ENCODE peak calls at places on chromosomes 1 and 21, in nine cellular contexts. P is fibroblast of mammary gland; Q is sciatic nerve; L is activated CD4-positive, alpha-beta T cell treated with anti-CD3 and anti-CD28 coated beads for 4 hours; J is substantia nigra; Z is kidney tubule cell; K is fibroblast of villous mesenchyme; G is dorsolateral prefrontal cortex; R is T follicular helper cell. D is an unnamed sample.

GRCh38 chr1:161187311-161187710 is 10.0 kb upstream of the B4GALT3 start:
- DNase-seq in P (peak), Q (no peak), L (no peak), J (peak), Z (no peak), K (no peak), G (no peak), R (no peak), D (no peak)

GRCh38 chr1:5640845-5641244 is 351.4 kb downstream of the NPHP4 start:
- DNase-seq in P (no peak), Q (peak), L (no peak), J (no peak), Z (no peak), K (no peak), G (no peak), R (no peak), D (no peak)

GRCh38 chr1:182259229-182259872 is 132.2 kb downstream of the GLUL start:
- DNase-seq in P (peak), Q (peak), L (peak), J (no peak), Z (peak), K (peak), G (no peak), R (peak), D (peak)

GRCh38 chr1:67830226-67830625 is 3.0 kb downstream of the GNG12 start:
- DNase-seq in P (peak), Q (no peak), L (no peak), J (no peak), Z (peak), K (no peak), G (no peak), R (no peak), D (no peak)

GRCh38 chr21:43766734-43767497 is 9.2 kb downstream of the CSTB start:
- DNase-seq in P (no peak), Q (no peak), L (no peak), J (no peak), Z (no peak), K (peak), G (no peak), R (no peak), D (no peak)

GRCh38 chr1:81679972-81680371 is 120.8 kb upstream of the ADGRL2 start:
- DNase-seq in P (peak), Q (no peak), L (no peak), J (no peak), Z (no peak), K (peak), G (no peak), R (no peak), D (no peak)

GRCh38 chr1:154405762-154406571 is 824 bp downstream of the IL6R start:
- DNase-seq in P (peak), Q (peak), L (peak), J (peak), Z (peak), K (peak), G (peak), R (peak), D (peak)

GRCh38 chr1:4106731-4107130 is 206.7 kb upstream of the C1orf174 start:
- DNase-seq in P (no peak), Q (no peak), L (no peak), J (no peak), Z (no peak), K (no peak), G (no peak), R (no peak), D (no peak)

GRCh38 chr1:151368745-151369610 is 3.5 kb downstream of the SELENBP1 start:
- DNase-seq in P (no peak), Q (no peak), L (no peak), J (no peak), Z (no peak), K (no peak), G (no peak), R (no peak), D (no peak)

GRCh38 chr1:9990944-9991343 is 6.1 kb upstream of the RBP7 start:
- DNase-seq in P (no peak), Q (no peak), L (no peak), J (no peak), Z (no peak), K (no peak), G (no peak), R (no peak), D (no peak)

GRCh38 chr1:116777831-116778830 is 23.9 kb downstream of the CD2 start:
- DNase-seq in P (peak), Q (no peak), L (peak), J (no peak), Z (no peak), K (peak), G (no peak), R (no peak), D (no peak)

GRCh38 chr1:164858233-164858632 is 299.2 kb downstream of the PBX1 start:
- DNase-seq in P (no peak), Q (no peak), L (no peak), J (no peak), Z (no peak), K (peak), G (no peak), R (no peak), D (no peak)

GRCh38 chr1:72397786-72398185 is 115.4 kb upstream of the NEGR1 start:
- DNase-seq in P (peak), Q (no peak), L (no peak), J (no peak), Z (peak), K (peak), G (no peak), R (no peak), D (no peak)

GRCh38 chr1:177966199-177966598 is 3.7 kb downstream of the SEC16B start:
- DNase-seq in P (no peak), Q (no peak), L (no peak), J (no peak), Z (no peak), K (peak), G (no peak), R (no peak), D (no peak)

GRCh38 chr1:198220428-198220827 is 63.6 kb downstream of the NEK7 start:
- DNase-seq in P (peak), Q (no peak), L (no peak), J (no peak), Z (peak), K (no peak), G (no peak), R (no peak), D (no peak)

GRCh38 chr21:46033410-46034404 is 52.1 kb downstream of the COL6A1 start:
- DNase-seq in P (no peak), Q (no peak), L (no peak), J (no peak), Z (no peak), K (peak), G (no peak), R (no peak), D (no peak)

GRCh38 chr21:25688284-25689035 is 46.2 kb downstream of the ATP5PF start:
- DNase-seq in P (no peak), Q (no peak), L (no peak), J (no peak), Z (no peak), K (no peak), G (no peak), R (no peak), D (no peak)

GRCh38 chr1:33358114-33358770 is 37.3 kb upstream of the A3GALT2 start:
- DNase-seq in P (no peak), Q (no peak), L (no peak), J (no peak), Z (no peak), K (no peak), G (no peak), R (no peak), D (no peak)

D was measured in T-helper 1 cell.